ENCODE peak calls at places on chromosomes 4 and X, in six cellular contexts. K is GM23248, E is MM.1S, A is H9, L is fibroblast of lung, H is mammary epithelial cell. X is an unnamed sample.

GRCh38 chr4:114115526-114115925 is 136.1 kb upstream of the ARSJ start:
- DNase-seq in E (no peak), K (no peak), A (no peak), L (no peak), H (no peak), X (no peak)

GRCh38 chrX:31209005-31209612 is 137.3 kb upstream of the FTHL17 start:
- DNase-seq in E (no peak), L (no peak), A (no peak), H (peak), K (no peak), X (no peak)

GRCh38 chr4:57064811-57065711 is 45.1 kb downstream of the IGFBP7 start:
- DNase-seq in L (peak), H (no peak), A (no peak), K (peak), E (no peak), X (no peak)

GRCh38 chrX:45775462-45775861 is 574.8 kb upstream of the DIPK2B start:
- DNase-seq in A (no peak), E (no peak), K (peak), H (peak), L (peak), X (no peak)

GRCh38 chrX:131752493-131753198 is 208.8 kb downstream of the OR13H1 start:
- DNase-seq in A (no peak), K (no peak), L (no peak), E (peak), H (peak), X (no peak)

GRCh38 chr4:48138936-48139335 is 4.9 kb upstream of the TXK start:
- DNase-seq in E (peak), L (no peak), A (no peak), H (no peak), K (no peak), X (no peak)

GRCh38 chr4:8149664-8150063 is 8.9 kb downstream of the ABLIM2 start:
- DNase-seq in E (no peak), H (no peak), A (no peak), K (no peak), L (no peak), X (no peak)

GRCh38 chrX:67601771-67602170 is 58.0 kb downstream of the AR start:
- DNase-seq in L (no peak), H (no peak), A (no peak), E (no peak), K (peak), X (no peak)

GRCh38 chr4:166197166-166197565 is 324.1 kb downstream of the TLL1 start:
- DNase-seq in E (no peak), K (no peak), A (no peak), L (no peak), H (peak), X (no peak)

GRCh38 chr4:187436251-187436650 is 559.3 kb upstream of the ZFP42 start:
- DNase-seq in K (no peak), E (no peak), H (no peak), L (no peak), A (no peak), X (no peak)

GRCh38 chr4:22458112-22458511 is 57.8 kb downstream of the ADGRA3 start:
- DNase-seq in K (no peak), A (no peak), E (no peak), L (no peak), H (peak), X (peak)

GRCh38 chr4:2290974-2291704 is 29.2 kb upstream of the MXD4 start:
- DNase-seq in E (no peak), K (no peak), A (no peak), H (no peak), L (no peak), X (peak)

GRCh38 chrX:110341189-110342035 is 17.2 kb upstream of the RTL9 start:
- DNase-seq in E (no peak), A (no peak), L (peak), K (peak), H (peak), X (no peak)

GRCh38 chr4:108795733-108796132 is 32.9 kb upstream of the ETNPPL start:
- DNase-seq in E (no peak), K (peak), A (no peak), L (no peak), H (no peak), X (no peak)

GRCh38 chrX:55489315-55490009 is at the start of gene USP51:
- DNase-seq in L (peak), A (peak), E (no peak), K (peak), H (no peak), X (peak)

GRCh38 chr4:15455290-15455689 is 14.4 kb upstream of the CC2D2A start:
- DNase-seq in E (no peak), A (no peak), K (peak), L (peak), H (no peak), X (peak)

GRCh38 chrX:68503830-68504229 is 5.0 kb downstream of the YIPF6 start:
- DNase-seq in E (no peak), L (no peak), A (no peak), K (peak), H (peak), X (no peak)

GRCh38 chrX:150616863-150617198 is 48.4 kb downstream of the MTM1 start:
- DNase-seq in A (no peak), L (no peak), K (peak), H (peak), E (no peak), X (no peak)

GRCh38 chr4:89307446-89308160 is at the start of gene GPRIN3:
- DNase-seq in A (peak), K (peak), E (peak), H (no peak), L (peak), X (peak)

GRCh38 chrX:122552291-122552800 is 631.7 kb upstream of the GRIA3 start:
- DNase-seq in H (peak), A (no peak), E (no peak), K (peak), L (peak), X (no peak)

GRCh38 chr4:85496933-85497332 is 22.0 kb downstream of the ARHGAP24 start:
- DNase-seq in E (no peak), K (peak), A (no peak), H (peak), L (peak), X (no peak)

GRCh38 chr4:152156448-152156847 is 379.4 kb downstream of the FBXW7 start:
- DNase-seq in L (no peak), A (no peak), H (no peak), K (peak), E (no peak), X (peak)

GRCh38 chrX:135521405-135522131 is 1.1 kb downstream of the INTS6L start:
- DNase-seq in L (peak), H (peak), K (peak), E (peak), A (peak), X (peak)
- H2AFZ ChIP-seq in L (peak), H (peak), K (peak), E (peak), A (no peak), X (peak)

GRCh38 chr4:155497306-155497705 is 120.5 kb upstream of the MAP9 start:
- DNase-seq in A (no peak), K (no peak), H (no peak), L (no peak), E (no peak), X (no peak)
- H2AFZ ChIP-seq in A (no peak), K (no peak), H (no peak), L (no peak), E (no peak), X (no peak)

GRCh38 chrX:49257846-49258748 is 6.4 kb downstream of the FOXP3 start:
- DNase-seq in L (no peak), E (no peak), A (no peak), H (no peak), K (no peak), X (no peak)

GRCh38 chrX:49260221-49260985 is 4.1 kb downstream of the FOXP3 start:
- DNase-seq in L (no peak), H (no peak), A (no peak), K (no peak), E (no peak), X (no peak)

GRCh38 chrX:49256268-49256995 is 8.1 kb downstream of the FOXP3 start:
- DNase-seq in H (no peak), K (no peak), A (no peak), L (no peak), E (no peak), X (no peak)

GRCh38 chrX:49257074-49257790 is 7.3 kb downstream of the FOXP3 start:
- DNase-seq in H (no peak), K (no peak), L (no peak), E (no peak), A (no peak), X (no peak)

GRCh38 chrX:49258749-49259124 is 5.8 kb downstream of the FOXP3 start:
- DNase-seq in A (no peak), E (no peak), K (no peak), L (no peak), H (no peak), X (no peak)
- H2AFZ ChIP-seq in A (no peak), E (no peak), K (no peak), L (no peak), H (no peak), X (no peak)

GRCh38 chr4:74334636-74335035 is 26.4 kb downstream of the EPGN start:
- DNase-seq in E (no peak), K (no peak), A (no peak), H (no peak), L (no peak), X (no peak)
- H2AFZ ChIP-seq in E (no peak), K (no peak), A (no peak), H (no peak), L (no peak), X (no peak)

GRCh38 chr4:577499-578450 is 1.7 kb upstream of the TMEM271 start:
- DNase-seq in K (peak), A (peak), E (no peak), H (peak), L (peak), X (peak)
- H2AFZ ChIP-seq in K (no peak), A (no peak), E (no peak), H (peak), L (no peak), X (no peak)

GRCh38 chr4:6714954-6715353 is 1.0 kb upstream of the BLOC1S4 start:
- DNase-seq in K (no peak), A (no peak), H (no peak), E (no peak), L (no peak), X (no peak)

GRCh38 chr4:6716958-6717655 is 1.1 kb downstream of the BLOC1S4 start:
- DNase-seq in A (no peak), H (no peak), E (no peak), L (no peak), K (peak), X (no peak)

GRCh38 chr4:6718932-6719610 is 3.1 kb downstream of the BLOC1S4 start:
- DNase-seq in E (no peak), K (no peak), A (no peak), L (no peak), H (no peak), X (no peak)

GRCh38 chr4:6716018-6716911 is at the start of gene BLOC1S4:
- DNase-seq in L (peak), H (peak), K (peak), E (peak), A (peak), X (peak)

DNA sequence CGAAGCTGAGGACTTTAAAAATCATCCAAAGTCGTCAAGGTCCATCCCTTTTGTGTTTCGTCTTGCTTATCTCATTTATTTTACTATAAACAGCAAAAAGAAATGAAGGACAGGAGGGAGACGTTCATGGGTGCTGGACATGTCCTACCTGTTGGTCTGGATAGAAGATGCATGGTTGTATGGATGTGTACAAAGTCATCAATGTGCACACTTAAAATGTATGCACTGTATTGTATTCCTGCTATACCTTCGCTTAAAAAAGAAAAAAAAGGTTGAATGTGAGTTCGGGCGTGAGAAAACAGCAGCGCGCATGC is 313 bp upstream of the BLOC1S4 start:
- DNase-seq in E (no peak), A (no peak), K (no peak), H (no peak), L (no peak), X (no peak)
- H2AFZ ChIP-seq in E (peak), A (peak), K (peak), H (peak), L (peak), X (peak)

GRCh38 chr4:119124314-119124713 is 11.3 kb upstream of the MYOZ2 start:
- DNase-seq in E (no peak), H (peak), A (no peak), L (peak), K (no peak), X (no peak)

GRCh38 chr4:119116021-119116420 is 19.6 kb upstream of the MYOZ2 start:
- DNase-seq in A (no peak), L (no peak), K (no peak), E (no peak), H (no peak), X (no peak)

GRCh38 chr4:119113033-119113655 is 22.5 kb upstream of the MYOZ2 start:
- DNase-seq in K (peak), H (peak), A (no peak), E (no peak), L (peak), X (peak)

GRCh38 chr4:119116925-119117900 is 18.4 kb upstream of the MYOZ2 start:
- DNase-seq in H (no peak), A (no peak), L (no peak), E (no peak), K (peak), X (no peak)

DNA sequence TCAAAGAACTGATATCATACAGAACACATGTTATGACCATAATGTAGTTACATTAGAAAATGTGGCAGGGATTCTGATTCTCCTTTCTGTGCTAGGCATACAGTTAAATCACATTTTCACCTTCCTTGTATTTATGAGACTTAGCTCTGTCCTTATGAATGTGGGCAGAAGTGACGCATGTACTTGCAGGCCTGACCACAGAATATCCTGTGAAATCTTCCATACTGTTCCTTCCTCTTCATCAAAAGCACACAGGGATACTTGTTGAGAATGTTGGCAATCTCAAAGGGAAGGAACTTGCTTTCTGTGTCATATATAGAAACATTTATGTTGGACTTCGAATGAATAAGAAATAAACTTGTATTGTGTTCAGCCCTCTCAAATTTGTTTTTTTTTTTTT is 17.2 kb upstream of the MYOZ2 start:
- DNase-seq in E (no peak), A (no peak), L (no peak), H (peak), K (no peak), X (no peak)
- H2AFZ ChIP-seq in E (no peak), A (no peak), L (peak), H (peak), K (peak), X (no peak)

X was measured in hepatocyte.